ENCODE peak calls at places on chromosomes 7 and 10, in seven cellular contexts. Q is mesenchymal stem cell, B is body of pancreas, K is transverse colon, T is mammary epithelial cell, Z is A549, X is tibial nerve. H is an unnamed sample.

GRCh38 chr7:18895456-18895855 is 222.0 kb downstream of the TWIST1 start:
- DNase-seq in Z (peak; percentile 3), X (no peak), K (no peak), T (peak; percentile 76), B (no peak), Q (peak; percentile 50), H (peak; percentile 79)

GRCh38 chr7:86926732-86927131 is 132.7 kb downstream of the ELAPOR2 start:
- DNase-seq in B (peak; percentile 26), T (peak; percentile 24), K (no peak), X (peak; percentile 56), Q (peak; percentile 61), Z (peak; percentile 14), H (peak; percentile 85)

GRCh38 chr10:78861456-78862327 is 207.1 kb upstream of the ZMIZ1 start:
- DNase-seq in K (no peak), X (no peak), B (no peak), Q (no peak), Z (no peak), T (no peak), H (peak; percentile 17)

GRCh38 chr7:33604015-33604414 is 301.3 kb upstream of the BMPER start:
- DNase-seq in K (no peak), X (no peak), B (no peak), Z (no peak), Q (no peak), T (no peak), H (peak; percentile 50)

GRCh38 chr7:12508005-12508404 is 62.5 kb upstream of the SCIN start:
- DNase-seq in B (no peak), K (no peak), Z (no peak), X (no peak), Q (no peak), T (no peak), H (no peak)

GRCh38 chr10:89888647-89889046 is 187.3 kb downstream of the KIF20B start:
- DNase-seq in Z (no peak), B (peak; percentile 25), Q (no peak), K (no peak), X (peak; percentile 12), T (no peak), H (no peak)

GRCh38 chr7:17408245-17408903 is 109.9 kb downstream of the AHR start:
- DNase-seq in Q (peak; percentile 95), Z (peak; percentile 61), B (peak; percentile 73), T (peak; percentile 93), X (peak; percentile 83), K (peak; percentile 37), H (peak; percentile 96)

GRCh38 chr10:11036424-11037011 is 18.8 kb downstream of the CELF2 start:
- DNase-seq in X (peak; percentile 68), Q (peak; percentile 50), B (peak; percentile 63), T (peak; percentile 19), K (peak; percentile 67), Z (peak; percentile 30), H (peak; percentile 68)

GRCh38 chr7:90596745-90597526 is 815 bp downstream of the CDK14 start:
- DNase-seq in Q (peak; percentile 67), K (no peak), X (no peak), B (no peak), Z (no peak), T (peak; percentile 57), H (peak; percentile 76)

GRCh38 chr7:50812847-50813475 is 30.3 kb upstream of the GRB10 start:
- DNase-seq in Z (peak; percentile 53), B (peak; percentile 91), X (peak; percentile 52), K (peak; percentile 78), Q (peak; percentile 79), T (peak; percentile 83), H (peak; percentile 86)

GRCh38 chr10:47331954-47332353 is 9.7 kb downstream of the GDF2 start:
- DNase-seq in K (no peak), T (no peak), Z (no peak), Q (no peak), X (no peak), B (no peak), H (no peak)

GRCh38 chr10:51082857-51083256 is 8.6 kb downstream of the PRKG1 start:
- DNase-seq in Q (no peak), T (no peak), K (no peak), X (no peak), Z (no peak), B (no peak), H (no peak)

GRCh38 chr7:54944179-54944578 is 74.6 kb upstream of the EGFR start:
- DNase-seq in X (no peak), Z (no peak), B (no peak), Q (no peak), T (peak; percentile 39), K (no peak), H (no peak)

GRCh38 chr10:18713077-18713476 is 53.8 kb downstream of the ARL5B start:
- DNase-seq in Z (peak; percentile 33), T (peak; percentile 89), K (no peak), B (no peak), Q (peak; percentile 76), X (no peak), H (peak; percentile 95)

GRCh38 chr7:79137942-79138341 is 315.5 kb downstream of the MAGI2 start:
- DNase-seq in B (no peak), K (no peak), Z (no peak), T (no peak), X (no peak), Q (peak; percentile 76), H (peak; percentile 43)

GRCh38 chr7:81161459-81162075 is 242.7 kb upstream of the SEMA3C start:
- DNase-seq in Z (peak; percentile 71), B (no peak), X (peak; percentile 49), K (no peak), Q (peak; percentile 96), T (peak; percentile 95), H (peak; percentile 95)

GRCh38 chr7:35993663-35994622 is 159.1 kb upstream of the EEPD1 start:
- DNase-seq in Q (peak; percentile 67), T (peak; percentile 56), X (no peak), Z (no peak), K (peak; percentile 26), B (no peak), H (peak; percentile 15)

GRCh38 chr7:84677386-84677785 is 482.8 kb upstream of the SEMA3A start:
- DNase-seq in X (no peak), B (peak; percentile 14), Q (no peak), Z (no peak), K (no peak), T (peak; percentile 46), H (peak; percentile 80)

GRCh38 chr7:139620676-139621344 is 97.3 kb downstream of the CLEC2L start:
- DNase-seq in K (peak; percentile 49), T (peak; percentile 40), X (peak; percentile 15), B (peak; percentile 40), Q (peak; percentile 22), Z (peak; percentile 65), H (peak; percentile 58)

GRCh38 chr10:130795819-130796218 is 515.7 kb downstream of the TCERG1L start:
- DNase-seq in X (no peak), Z (no peak), T (no peak), K (no peak), B (no peak), Q (no peak), H (no peak)

DNA sequence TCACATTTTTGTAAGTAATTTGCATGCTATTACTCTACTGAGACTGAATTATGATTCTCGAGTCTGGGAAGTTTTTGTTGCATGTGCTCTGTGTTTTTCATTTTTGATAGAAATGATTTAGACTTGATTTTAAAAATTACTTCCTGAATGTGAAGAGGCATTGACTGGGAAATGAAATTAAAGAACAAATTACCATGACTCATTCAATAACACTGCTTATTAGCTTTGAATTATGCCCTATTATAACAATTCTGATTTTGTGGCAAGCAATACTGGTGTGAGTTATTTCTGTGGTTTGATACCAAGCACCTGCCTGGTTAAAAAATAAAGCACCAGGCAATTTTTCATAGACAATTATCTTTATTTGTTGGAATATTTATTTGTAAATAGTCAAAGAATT is 546 bp downstream of the LSMEM1 start:
- DNase-seq in K (no peak), T (no peak), Q (no peak), X (no peak), B (no peak), Z (no peak), H (no peak)
- H3K27ac ChIP-seq in K (peak overlapping the region; percentile 68), T (peak overlapping the region; percentile 7), Q (peak overlapping the region; percentile 75), X (peak overlapping the region; percentile 85), B (no peak overlapping the region), Z (no peak overlapping the region), H (peak overlapping the region; percentile 77)

GRCh38 chr7:27633062-27633461 is 29.6 kb downstream of the HIBADH start:
- DNase-seq in X (no peak), Q (no peak), K (no peak), B (no peak), Z (no peak), T (no peak), H (no peak)
- H3K27ac ChIP-seq in X (no peak overlapping the region), Q (no peak overlapping the region), K (no peak overlapping the region), B (no peak overlapping the region), Z (no peak overlapping the region), T (no peak overlapping the region), H (no peak overlapping the region)

GRCh38 chr10:77156406-77156879 is 481.2 kb downstream of the KCNMA1 start:
- DNase-seq in T (peak; percentile 27), Q (peak; percentile 50), K (peak; percentile 47), X (no peak), B (peak; percentile 19), Z (no peak), H (peak; percentile 80)

GRCh38 chr10:77157248-77158019 is 480.2 kb downstream of the KCNMA1 start:
- DNase-seq in B (no peak), Q (no peak), K (peak; percentile 40), T (no peak), Z (no peak), X (no peak), H (no peak)

GRCh38 chr10:77159538-77160110 is 478.0 kb downstream of the KCNMA1 start:
- DNase-seq in B (no peak), Q (no peak), T (peak; percentile 9), Z (no peak), K (no peak), X (no peak), H (peak; percentile 59)

GRCh38 chr10:77160679-77161078 is 476.9 kb downstream of the KCNMA1 start:
- DNase-seq in T (peak; percentile 97), X (no peak), Q (peak; percentile 79), K (no peak), Z (no peak), B (no peak), H (peak; percentile 97)

DNA sequence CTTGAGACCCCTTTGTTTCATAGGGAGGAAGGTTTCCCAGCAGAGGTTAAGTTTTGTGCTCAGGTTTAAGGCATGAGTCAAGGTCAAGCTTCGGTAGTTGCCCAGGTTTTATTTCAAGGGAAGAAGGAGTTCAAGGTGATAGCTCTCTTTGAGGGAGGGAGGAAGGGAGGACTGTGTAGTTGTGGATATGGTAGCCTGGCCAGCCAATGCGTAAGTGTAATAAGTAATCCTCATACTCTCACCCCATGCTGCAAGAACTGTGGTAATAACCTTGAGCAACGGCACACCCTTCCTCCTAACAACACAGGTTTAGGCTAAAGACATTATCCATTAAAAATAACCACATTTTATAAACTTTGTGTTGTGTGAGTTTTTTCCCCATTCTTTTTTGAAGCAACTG is 478.9 kb downstream of the KCNMA1 start:
- DNase-seq in Z (no peak), K (peak; percentile 29), X (no peak), T (no peak), Q (no peak), B (no peak), H (no peak)
- H3K27ac ChIP-seq in Z (no peak overlapping the region), K (peak overlapping the region; percentile 81), X (no peak overlapping the region), T (no peak overlapping the region), Q (no peak overlapping the region), B (no peak overlapping the region), H (no peak overlapping the region)

DNA sequence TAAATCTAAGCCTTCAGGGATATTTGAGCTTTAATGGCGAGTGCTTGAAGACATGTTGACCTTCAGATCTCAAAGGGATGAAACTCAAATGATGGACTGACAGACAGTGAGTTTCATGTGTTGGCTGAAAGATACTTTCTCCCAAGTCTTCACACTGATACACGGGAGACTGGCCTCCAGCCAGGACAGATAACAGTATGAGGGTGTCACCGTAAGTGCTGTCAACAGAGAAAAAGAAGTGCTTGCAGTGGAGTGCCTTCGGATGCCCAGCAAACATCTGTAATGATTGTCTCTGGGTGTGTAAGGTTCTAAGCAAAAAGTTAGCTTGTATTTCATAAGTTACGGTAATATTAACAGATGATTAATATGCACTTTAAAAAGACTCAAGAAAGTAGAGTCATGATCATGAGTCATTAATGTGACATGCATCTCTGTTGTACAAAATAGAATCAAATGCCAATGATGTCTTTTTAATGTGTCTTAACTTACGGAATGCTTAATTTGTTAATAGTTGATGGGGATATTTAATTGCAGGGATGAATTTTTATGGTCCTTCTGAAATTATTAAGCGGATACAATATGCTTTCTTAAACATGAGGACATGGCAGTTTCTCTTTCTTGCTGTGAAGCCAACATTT is 292.3 kb downstream of the GALNT17 start:
- DNase-seq in Q (no peak), K (no peak), Z (no peak), X (no peak), T (no peak), B (no peak), H (peak; percentile 18)
- H3K27ac ChIP-seq in Q (no peak overlapping the region), K (no peak overlapping the region), Z (no peak overlapping the region), X (no peak overlapping the region), T (no peak overlapping the region), B (no peak overlapping the region), H (no peak overlapping the region)